ENCODE peak calls at places on chromosomes 11 and 22, in four cellular contexts. T is stimulated activated CD8-positive, alpha-beta memory T cell treated with anti-CD3 and anti-CD28 coated beads, Interleukin-4, amount 100 ng/mL, for 24 hours; A is type B pancreatic cell; X is mesothelial cell of epicardium. I is an unnamed sample.

GRCh38 chr11:12235549-12235944 is 125.2 kb downstream of the MICAL2 start:
- DNase-seq in T (no peak), A (no peak), X (no peak), I (peak)

GRCh38 chr11:109241988-109242387 is 180.0 kb upstream of the C11orf87 start:
- DNase-seq in T (no peak), A (no peak), X (no peak), I (no peak)

GRCh38 chr11:83054001-83054400 is 17.7 kb downstream of the RAB30 start:
- DNase-seq in T (no peak), A (no peak), X (no peak), I (no peak)

GRCh38 chr11:68266936-68267880 is 4.6 kb downstream of the C11orf24 start:
- DNase-seq in T (no peak), A (no peak), X (no peak), I (no peak)

GRCh38 chr11:63841554-63841953 is 2.6 kb downstream of the MARK2 start:
- DNase-seq in T (no peak), A (no peak), X (peak), I (peak)

GRCh38 chr11:30049214-30049613 is 32.4 kb upstream of the KCNA4 start:
- DNase-seq in T (no peak), A (no peak), X (no peak), I (no peak)

GRCh38 chr11:34252015-34252414 is 105.8 kb downstream of the ABTB2 start:
- DNase-seq in T (no peak), A (no peak), X (no peak), I (no peak)

GRCh38 chr11:1831338-1832180 is 3.2 kb upstream of the SYT8 start:
- DNase-seq in T (no peak), A (no peak), X (no peak), I (no peak)

GRCh38 chr11:99154277-99154676 is 133.5 kb downstream of the CNTN5 start:
- DNase-seq in T (no peak), A (no peak), X (no peak), I (no peak)

GRCh38 chr11:22808559-22809197 is 20.9 kb downstream of the SVIP start:
- DNase-seq in T (no peak), A (no peak), X (no peak), I (peak)

GRCh38 chr11:93392862-93393261 is 62.3 kb downstream of the DEUP1 start:
- DNase-seq in T (no peak), A (no peak), X (no peak), I (no peak)

GRCh38 chr11:47259178-47259977 is 1.6 kb downstream of the NR1H3 start:
- DNase-seq in T (peak), A (no peak), X (no peak), I (peak)

GRCh38 chr11:133819916-133820315 is 25.4 kb downstream of the SPATA19 start:
- DNase-seq in T (no peak), A (no peak), X (no peak), I (no peak)

GRCh38 chr22:30578481-30578880 is 4.0 kb upstream of the GAL3ST1 start:
- DNase-seq in T (no peak), A (no peak), X (no peak), I (no peak)

GRCh38 chr11:8593935-8594909 is at the start of gene STK33:
- DNase-seq in T (peak), A (peak), X (peak), I (peak)

GRCh38 chr11:92123540-92123939 is 101.1 kb upstream of the FAT3 start:
- DNase-seq in T (no peak), A (no peak), X (no peak), I (no peak)

I was measured in dermis blood vessel endothelial cell.